ENCODE peak calls at places on chromosomes 6 and 20, in five cellular contexts. B is GM12878, P is K562, V is SK-N-SH, Y is HepG2. C is an unnamed sample.
A peak's percentile ranks its signal among the peaks of the same experiment; 100 is the strongest.

GRCh38 chr6:144216668-144217218 is 66.4 kb downstream of the STX11 start:
- DNase-seq in B (no peak), P (no peak), V (peak; percentile 76), Y (no peak), C (no peak)

GRCh38 chr6:131136021-131136847 is 967 bp downstream of the AKAP7 start:
- DNase-seq in B (no peak), P (peak; percentile 28), V (no peak), Y (peak; percentile 73), C (no peak)

GRCh38 chr6:26295691-26296555 is 69.1 kb upstream of the BTN3A2 start:
- DNase-seq in B (no peak), P (peak; percentile 95), V (no peak), Y (peak; percentile 86), C (peak; percentile 61)

GRCh38 chr6:98800866-98801265 is 33.5 kb upstream of the POU3F2 start:
- DNase-seq in B (no peak), P (no peak), V (no peak), Y (no peak), C (no peak)

GRCh38 chr6:136593748-136594490 is 43.7 kb upstream of the MAP7 start:
- DNase-seq in B (peak; percentile 94), P (peak; percentile 42), V (no peak), Y (peak; percentile 19), C (peak; percentile 16)

GRCh38 chr20:49677777-49678758 is 35.6 kb downstream of the B4GALT5 start:
- DNase-seq in B (no peak), P (peak; percentile 73), V (no peak), Y (no peak), C (no peak)

GRCh38 chr6:33790910-33791309 is 2.0 kb upstream of the LEMD2 start:
- DNase-seq in B (no peak), P (no peak), V (no peak), Y (no peak), C (no peak)

GRCh38 chr6:46573140-46573539 is 79.5 kb downstream of the CYP39A1 start:
- DNase-seq in B (no peak), P (no peak), V (no peak), Y (no peak), C (no peak)

GRCh38 chr6:33061987-33062386 is 11.5 kb downstream of the HLA-DPA1 start:
- DNase-seq in B (peak; percentile 62), P (peak; percentile 42), V (no peak), Y (no peak), C (no peak)

GRCh38 chr20:49665796-49666195 is 47.9 kb downstream of the B4GALT5 start:
- DNase-seq in B (no peak), P (no peak), V (no peak), Y (no peak), C (no peak)

GRCh38 chr6:41167173-41167963 is 4.5 kb upstream of the TREM2 start:
- DNase-seq in B (no peak), P (peak; percentile 17), V (no peak), Y (no peak), C (no peak)

GRCh38 chr6:1667012-1667804 is 57.5 kb downstream of the FOXC1 start:
- DNase-seq in B (no peak), P (no peak), V (peak; percentile 74), Y (no peak), C (no peak)

GRCh38 chr6:13624871-13625288 is 9.7 kb downstream of the NOL7 start:
- DNase-seq in B (no peak), P (peak; percentile 75), V (peak; percentile 53), Y (peak; percentile 65), C (peak; percentile 47)

GRCh38 chr6:50902260-50902659 is 83.6 kb downstream of the TFAP2B start:
- DNase-seq in B (no peak), P (no peak), V (no peak), Y (no peak), C (no peak)

GRCh38 chr20:61100489-61100888 is 151.6 kb upstream of the CDH4 start:
- DNase-seq in B (no peak), P (no peak), V (no peak), Y (no peak), C (no peak)

GRCh38 chr6:43926644-43927524 is 156.9 kb downstream of the VEGFA start:
- DNase-seq in B (no peak), P (peak; percentile 95), V (peak; percentile 81), Y (peak; percentile 90), C (peak; percentile 72)

GRCh38 chr20:31410011-31410410 is 4.0 kb upstream of the DEFB121 start:
- DNase-seq in B (no peak), P (no peak), V (no peak), Y (no peak), C (no peak)

GRCh38 chr20:62662422-62662821 is 20.1 kb downstream of the SLCO4A1 start:
- DNase-seq in B (no peak), P (no peak), V (no peak), Y (no peak), C (no peak)

GRCh38 chr6:21587182-21587924 is 6.2 kb upstream of the SOX4 start:
- DNase-seq in B (no peak), P (no peak), V (peak; percentile 80), Y (peak; percentile 21), C (peak; percentile 46)

GRCh38 chr6:142913511-142914047 is 31.4 kb downstream of the HIVEP2 start:
- DNase-seq in B (peak; percentile 94), P (no peak), V (no peak), Y (no peak), C (no peak)

GRCh38 chr6:53492860-53493634 is 51.9 kb downstream of the GCLC start:
- DNase-seq in B (no peak), P (peak; percentile 63), V (peak; percentile 30), Y (peak; percentile 59), C (peak; percentile 34)

GRCh38 chr6:41531591-41532582 is 14.3 kb upstream of the FOXP4 start:
- DNase-seq in B (peak; percentile 92), P (no peak), V (peak; percentile 84), Y (no peak), C (no peak)

GRCh38 chr6:148467926-148468325 is 125.3 kb downstream of the SASH1 start:
- DNase-seq in B (no peak), P (no peak), V (no peak), Y (no peak), C (no peak)

GRCh38 chr6:52312461-52312860 is 27.9 kb upstream of the MCM3 start:
- DNase-seq in B (no peak), P (no peak), V (no peak), Y (peak; percentile 58), C (no peak)

DNA sequence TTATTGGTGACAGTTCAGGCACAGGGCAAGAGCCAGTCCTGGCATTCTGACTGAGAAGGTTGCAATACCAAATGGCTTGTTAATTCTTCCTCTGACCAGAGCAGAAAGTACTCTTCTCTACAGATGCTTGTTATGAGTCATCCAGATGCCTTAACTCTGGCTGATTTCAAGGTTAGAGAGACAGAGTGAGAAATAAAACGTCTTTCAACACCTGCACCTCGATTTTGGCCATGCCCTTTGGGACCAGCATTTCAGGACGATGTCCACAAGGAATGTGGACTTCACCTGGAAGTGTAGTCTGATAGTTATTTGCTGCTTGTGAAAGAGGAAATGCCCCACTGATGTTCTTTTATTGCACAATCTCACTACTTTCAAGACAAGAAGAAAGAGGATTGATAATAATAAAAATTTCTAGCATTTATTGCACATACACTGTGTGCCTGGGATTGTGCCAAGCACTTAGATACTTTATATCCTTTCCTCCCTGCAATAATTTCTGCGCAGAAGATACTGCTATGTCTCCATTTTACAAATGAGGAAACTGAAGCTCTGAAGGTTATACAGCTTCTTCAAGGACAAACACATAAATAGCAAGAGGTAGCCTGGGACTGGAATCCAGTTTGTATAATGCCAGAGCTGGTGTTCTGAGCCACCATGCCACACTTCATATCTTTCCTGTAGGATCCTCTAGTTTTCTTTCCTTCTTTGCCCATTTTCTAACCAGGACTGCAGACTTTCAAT is 33.5 kb upstream of the MCM3 start:
- DNase-seq in B (peak; percentile 62), P (no peak), V (no peak), Y (peak; percentile 63), C (no peak)
- TF ChIP-seq ZBTB33 in B (no peak), P (no peak), V (no peak), Y (no peak), C (no peak)

GRCh38 chr6:93183513-93183912 is 235.8 kb downstream of the EPHA7 start:
- DNase-seq in B (no peak), P (no peak), V (no peak), Y (no peak), C (no peak)

GRCh38 chr6:93177451-93177850 is 241.9 kb downstream of the EPHA7 start:
- DNase-seq in B (no peak), P (no peak), V (no peak), Y (no peak), C (no peak)

GRCh38 chr6:93176070-93176469 is 243.3 kb downstream of the EPHA7 start:
- DNase-seq in B (peak; percentile 19), P (no peak), V (no peak), Y (no peak), C (no peak)

GRCh38 chr6:93182933-93183479 is 236.4 kb downstream of the EPHA7 start:
- DNase-seq in B (no peak), P (no peak), V (no peak), Y (no peak), C (no peak)

GRCh38 chr6:93177918-93178317 is 241.4 kb downstream of the EPHA7 start:
- DNase-seq in B (no peak), P (no peak), V (no peak), Y (no peak), C (no peak)
- H3K27ac ChIP-seq in B (no peak overlapping the region), P (no peak overlapping the region), V (no peak overlapping the region), Y (no peak overlapping the region), C (no peak overlapping the region)

GRCh38 chr20:21099653-21100589 is 6.2 kb downstream of the LINC00237 start:
- DNase-seq in B (no peak), P (peak; percentile 30), V (peak; percentile 59), Y (no peak), C (no peak)

GRCh38 chr20:21101453-21102251 is 4.5 kb downstream of the LINC00237 start:
- DNase-seq in B (no peak), P (no peak), V (peak; percentile 54), Y (no peak), C (no peak)

GRCh38 chr20:21102691-21103311 is 3.4 kb downstream of the LINC00237 start:
- DNase-seq in B (no peak), P (no peak), V (peak; percentile 64), Y (no peak), C (no peak)

GRCh38 chr20:21102252-21102609 is 3.9 kb downstream of the LINC00237 start:
- DNase-seq in B (no peak), P (no peak), V (peak; percentile 57), Y (no peak), C (no peak)

GRCh38 chr20:21100590-21101452 is 5.3 kb downstream of the LINC00237 start:
- DNase-seq in B (no peak), P (no peak), V (peak; percentile 52), Y (no peak), C (no peak)
- H3K4me3 ChIP-seq in B (peak overlapping the region; percentile 64), P (peak overlapping the region; percentile 38), V (peak overlapping the region; percentile 26), Y (no peak overlapping the region), C (no peak overlapping the region)

DNA sequence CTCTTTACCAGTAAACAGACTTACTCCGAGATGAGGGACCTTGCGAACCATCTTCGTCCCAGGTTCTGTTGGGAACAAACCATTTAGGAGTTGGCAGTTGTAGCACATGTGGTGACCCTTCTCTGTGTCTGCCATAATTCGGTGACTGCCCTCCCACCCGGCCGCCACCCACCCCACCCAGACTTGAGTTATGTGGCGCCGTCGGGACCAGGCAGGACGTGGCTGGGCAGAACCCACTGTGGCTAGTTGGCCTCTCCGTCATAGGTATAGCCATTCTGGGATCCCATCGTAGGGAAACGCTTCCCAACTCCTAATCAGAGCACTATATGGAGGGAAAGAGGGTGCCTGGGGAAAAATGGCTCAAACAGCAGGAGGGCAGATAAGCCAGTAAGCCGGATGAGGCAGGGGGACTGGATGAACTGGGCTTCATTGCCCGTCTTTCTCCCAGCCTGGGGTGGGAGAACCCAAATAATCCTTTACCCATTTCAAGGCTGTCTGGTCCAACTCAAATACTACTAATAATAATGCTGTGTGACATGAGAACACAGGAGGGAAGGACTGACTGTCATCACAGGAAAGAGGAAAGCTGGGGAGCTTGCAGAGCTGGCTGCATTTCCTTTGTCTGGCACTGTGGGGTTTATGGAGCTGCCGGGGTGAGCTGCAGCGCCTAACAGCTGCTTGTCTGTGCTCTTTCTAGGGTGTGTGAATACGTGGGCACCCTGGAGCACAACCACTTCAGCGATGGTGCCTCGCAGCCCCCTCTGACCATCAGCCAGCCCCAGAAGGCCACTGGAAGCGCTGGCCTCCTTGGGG is 73.0 kb upstream of the PBOV1 start:
- DNase-seq in B (no peak), P (no peak), V (no peak), Y (no peak), C (no peak)
- TF ChIP-seq ZBTB33 in B (no peak), P (no peak), V (no peak), Y (no peak), C (no peak)

C was measured in HCT116.